ENCODE peak calls at places on chromosomes 16 and 17, in six cellular contexts. R is Right ventricle myocardium inferior, K is A172, I is lung microvascular endothelial cell, G is amygdala, H is ACHN. Z is an unnamed sample.

GRCh38 chr16:30927789-30928378 is 4.5 kb downstream of the FBXL19 start:
- DNase-seq in K (peak), G (peak), I (peak), R (peak), H (peak), Z (peak)

GRCh38 chr16:3673201-3673600 is 18.7 kb downstream of the DNASE1 start:
- DNase-seq in K (no peak), H (no peak), I (no peak), G (no peak), R (peak), Z (no peak)

GRCh38 chr17:31428111-31428510 is 36.6 kb downstream of the RAB11FIP4 start:
- DNase-seq in G (no peak), H (no peak), I (no peak), R (peak), K (no peak), Z (no peak)

GRCh38 chr17:1942066-1942365 is 83.1 kb downstream of the RTN4RL1 start:
- DNase-seq in K (no peak), H (no peak), I (no peak), G (no peak), R (no peak), Z (no peak)

GRCh38 chr17:77494664-77495435 is 354.1 kb downstream of the SEC14L1 start:
- DNase-seq in G (peak), R (peak), K (peak), H (peak), I (peak), Z (peak)

GRCh38 chr17:12927541-12928425 is 90.0 kb downstream of the ELAC2 start:
- DNase-seq in G (no peak), I (no peak), H (no peak), K (no peak), R (no peak), Z (no peak)

GRCh38 chr17:79086609-79087427 is 12.2 kb downstream of the ENGASE start:
- DNase-seq in I (no peak), G (no peak), K (no peak), H (no peak), R (peak), Z (no peak)

GRCh38 chr16:30526137-30526822 is at the start of gene ZNF768:
- DNase-seq in R (peak), G (no peak), H (peak), I (peak), K (peak), Z (peak)

GRCh38 chr16:84607694-84608093 is 10.2 kb downstream of the COTL1 start:
- DNase-seq in K (no peak), R (no peak), H (no peak), G (no peak), I (peak), Z (no peak)

GRCh38 chr17:29578626-29579485 is 10.4 kb downstream of the TP53I13 start:
- DNase-seq in G (no peak), R (peak), K (no peak), H (no peak), I (no peak), Z (no peak)

GRCh38 chr17:30981531-30982519 is 11.0 kb downstream of the RNF135 start:
- DNase-seq in G (no peak), R (no peak), I (no peak), K (no peak), H (no peak), Z (no peak)

GRCh38 chr16:57226701-57227621 is 18.1 kb upstream of the ARL2BP start:
- DNase-seq in K (no peak), R (no peak), I (peak), G (no peak), H (no peak), Z (no peak)

GRCh38 chr16:90031931-90032663 is 12.8 kb upstream of the DBNDD1 start:
- DNase-seq in H (no peak), G (no peak), I (peak), K (no peak), R (no peak), Z (no peak)

GRCh38 chr16:22007159-22007508 is 777 bp upstream of the MOSMO start:
- DNase-seq in G (no peak), R (no peak), H (no peak), K (no peak), I (no peak), Z (no peak)

GRCh38 chr17:31508310-31509094 is 117.0 kb downstream of the RAB11FIP4 start:
- DNase-seq in G (peak), K (no peak), I (no peak), H (no peak), R (peak), Z (no peak)

GRCh38 chr16:66954097-66954659 is 6.9 kb upstream of the CES3 start:
- DNase-seq in H (peak), G (peak), K (peak), I (peak), R (peak), Z (peak)

GRCh38 chr17:77437017-77437416 is 296.2 kb downstream of the SEC14L1 start:
- DNase-seq in K (no peak), I (no peak), G (no peak), R (peak), H (peak), Z (no peak)

GRCh38 chr17:78694805-78695531 is 87.1 kb downstream of the CYTH1 start:
- DNase-seq in G (no peak), K (no peak), R (no peak), H (no peak), I (no peak), Z (no peak)

GRCh38 chr17:38730526-38731379 is 612 bp downstream of the CISD3 start:
- DNase-seq in K (peak), G (peak), R (peak), I (peak), H (peak), Z (no peak)

GRCh38 chr16:66913081-66913480 is 5.6 kb downstream of the CDH16 start:
- DNase-seq in K (no peak), H (no peak), G (no peak), I (no peak), R (peak), Z (no peak)

GRCh38 chr17:64002658-64003525 is 4.7 kb downstream of the PRR29 start:
- DNase-seq in G (no peak), I (no peak), H (no peak), R (no peak), K (no peak), Z (no peak)

GRCh38 chr16:84186685-84187437 is at the start of gene TAF1C:
- DNase-seq in I (peak), R (peak), K (peak), H (peak), G (peak), Z (peak)

GRCh38 chr17:75587718-75588545 is at the start of gene MYO15B:
- DNase-seq in G (peak), R (peak), H (no peak), I (peak), K (no peak), Z (peak)

GRCh38 chr16:19840524-19841110 is 44.0 kb downstream of the GPRC5B start:
- DNase-seq in H (no peak), I (peak), K (no peak), R (no peak), G (no peak), Z (no peak)

GRCh38 chr17:45294506-45294905 is 22.3 kb downstream of the MAP3K14 start:
- DNase-seq in K (peak), I (peak), H (no peak), R (no peak), G (peak), Z (no peak)

GRCh38 chr17:79791354-79792123 is 5.3 kb downstream of the CBX8 start:
- DNase-seq in K (no peak), G (no peak), H (no peak), I (no peak), R (no peak), Z (no peak)

GRCh38 chr17:18070861-18071340 is 16.8 kb upstream of the DRG2 start:
- DNase-seq in H (no peak), G (no peak), K (no peak), R (no peak), I (peak), Z (no peak)

GRCh38 chr16:7921360-7921759 is 588.7 kb downstream of the RBFOX1 start:
- DNase-seq in R (no peak), I (no peak), G (no peak), K (no peak), H (no peak), Z (no peak)

GRCh38 chr16:749010-749409 is 8.2 kb upstream of the CIAO3 start:
- DNase-seq in G (no peak), I (no peak), K (no peak), H (peak), R (peak), Z (no peak)

GRCh38 chr17:72592967-72593325 is 472.1 kb downstream of the SOX9 start:
- DNase-seq in K (no peak), H (no peak), I (no peak), R (no peak), G (no peak), Z (no peak)

GRCh38 chr16:11224096-11224893 is 31.7 kb downstream of the SOCS1 start:
- DNase-seq in G (no peak), R (peak), I (peak), K (no peak), H (no peak), Z (no peak)

GRCh38 chr16:85926370-85926769 is 27.4 kb downstream of the IRF8 start:
- DNase-seq in H (no peak), R (no peak), G (no peak), I (no peak), K (no peak), Z (no peak)

GRCh38 chr17:69414408-69415274 is at the start of gene MAP2K6:
- DNase-seq in R (peak), I (peak), G (peak), H (peak), K (peak), Z (peak)

GRCh38 chr17:47654991-47655390 is 5.3 kb downstream of the KPNB1 start:
- DNase-seq in R (no peak), K (no peak), G (peak), I (no peak), H (no peak), Z (no peak)